ENCODE peak calls at places on chromosomes 6 and 20, in four cellular contexts. R, K, O and H are unnamed samples.

GRCh38 chr6:145155411-145155810 is 579.9 kb downstream of the EPM2A start:
- DNase-seq in R (no peak), K (no peak), O (peak; percentile 27), H (peak; percentile 5)

GRCh38 chr20:438581-439469 is 23.5 kb downstream of the TBC1D20 start:
- DNase-seq in R (no peak), K (no peak), O (no peak), H (no peak)

GRCh38 chr6:118856301-118856700 is 37.7 kb upstream of the ASF1A start:
- DNase-seq in R (no peak), K (peak; percentile 6), O (peak; percentile 18), H (no peak)

GRCh38 chr20:1130849-1131248 is 12.4 kb downstream of the PSMF1 start:
- DNase-seq in R (no peak), K (no peak), O (no peak), H (no peak)

GRCh38 chr20:5688431-5688972 is 61.7 kb upstream of the SHLD1 start:
- DNase-seq in R (no peak), K (no peak), O (no peak), H (no peak)

GRCh38 chr6:16722616-16723015 is 38.6 kb downstream of the ATXN1 start:
- DNase-seq in R (no peak), K (peak; percentile 44), O (no peak), H (no peak)

GRCh38 chr6:50025258-50025657 is 3.5 kb upstream of the DEFB110 start:
- DNase-seq in R (no peak), K (no peak), O (no peak), H (no peak)

GRCh38 chr6:161833099-161833860 is 559.4 kb upstream of the AGPAT4 start:
- DNase-seq in R (no peak), K (no peak), O (no peak), H (no peak)